ENCODE peak calls at places on chromosomes 3 and 15, in eight cellular contexts. D, I, K, A, G, P, F and S are unnamed samples.

GRCh38 chr3:53668872-53669271 is 174.5 kb downstream of the CACNA1D start:
- DNase-seq in K (no peak), D (no peak), F (no peak), I (no peak), P (no peak), A (no peak), G (peak), S (no peak)

GRCh38 chr15:74127954-74128784 is 2.2 kb upstream of the ISLR2 start:
- DNase-seq in K (no peak), A (peak), F (no peak), P (no peak), G (no peak), D (no peak), I (no peak), S (peak)

GRCh38 chr3:1019157-1019556 is 73.7 kb upstream of the CNTN6 start:
- DNase-seq in A (no peak), I (no peak), D (no peak), G (no peak), F (no peak), P (no peak), K (no peak), S (no peak)

GRCh38 chr3:50658416-50658815 is 16.3 kb upstream of the DOCK3 start:
- DNase-seq in K (no peak), F (no peak), G (no peak), I (no peak), A (no peak), D (peak), P (no peak), S (no peak)

GRCh38 chr15:78415284-78415683 is 22.7 kb upstream of the IREB2 start:
- DNase-seq in F (peak), A (no peak), G (no peak), I (no peak), P (no peak), K (no peak), D (no peak), S (no peak)

GRCh38 chr15:44441095-44441501 is 13.7 kb downstream of the CTDSPL2 start:
- DNase-seq in D (no peak), P (no peak), F (no peak), K (no peak), I (no peak), A (no peak), G (no peak), S (no peak)

GRCh38 chr15:49620174-49620573 is 444 bp downstream of the FAM227B start:
- DNase-seq in K (no peak), G (no peak), I (peak), A (no peak), D (no peak), F (no peak), P (no peak), S (no peak)

GRCh38 chr15:73564255-73564654 is 68.9 kb downstream of the NPTN start:
- DNase-seq in A (no peak), P (no peak), D (no peak), I (no peak), G (no peak), K (no peak), F (no peak), S (no peak)

GRCh38 chr15:90141646-90142045 is 39.4 kb upstream of the IDH2 start:
- DNase-seq in P (no peak), K (no peak), F (no peak), D (no peak), I (no peak), G (no peak), A (no peak), S (no peak)

GRCh38 chr15:100241572-100242479 is 99.9 kb downstream of the ADAMTS17 start:
- DNase-seq in F (no peak), G (no peak), P (peak), K (no peak), A (no peak), I (no peak), D (no peak), S (no peak)

GRCh38 chr15:99100245-99101173 is 4.4 kb upstream of the SYNM start:
- DNase-seq in K (peak), I (peak), D (peak), A (peak), F (peak), G (no peak), P (peak), S (peak)

GRCh38 chr3:170711786-170712185 is 125.9 kb upstream of the SLC7A14 start:
- DNase-seq in F (no peak), D (no peak), G (no peak), A (no peak), P (no peak), I (no peak), K (no peak), S (no peak)

GRCh38 chr15:25243800-25244097 is 195.1 kb downstream of the UBE3A start:
- DNase-seq in F (no peak), I (peak), P (no peak), G (no peak), K (no peak), D (peak), A (no peak), S (no peak)

GRCh38 chr3:146382386-146382785 is 87.0 kb downstream of the PLSCR2 start:
- DNase-seq in K (no peak), I (peak), P (peak), D (no peak), F (no peak), A (no peak), G (no peak), S (no peak)

GRCh38 chr3:188465311-188465710 is 311.4 kb downstream of the LPP start:
- DNase-seq in K (no peak), P (no peak), G (no peak), D (no peak), I (no peak), A (no peak), F (no peak), S (no peak)

GRCh38 chr3:16883726-16884083 is 1.1 kb upstream of the PLCL2 start:
- DNase-seq in A (no peak), P (no peak), D (no peak), G (no peak), K (no peak), F (no peak), I (no peak), S (no peak)

GRCh38 chr15:70151441-70151840 is 53.7 kb upstream of the TLE3 start:
- DNase-seq in K (no peak), A (no peak), F (no peak), D (no peak), P (no peak), I (no peak), G (no peak), S (no peak)

GRCh38 chr3:136802481-136802996 is 16.4 kb upstream of the SLC35G2 start:
- DNase-seq in P (no peak), F (no peak), K (no peak), D (no peak), G (no peak), I (no peak), A (no peak), S (no peak)

GRCh38 chr3:5754602-5755001 is 567.1 kb downstream of the EDEM1 start:
- DNase-seq in A (no peak), P (no peak), K (no peak), F (no peak), G (no peak), D (no peak), I (no peak), S (no peak)

GRCh38 chr15:78243491-78243941 is 9.2 kb upstream of the ACSBG1 start:
- DNase-seq in D (no peak), K (peak), P (no peak), F (peak), G (no peak), A (peak), I (peak), S (no peak)

GRCh38 chr15:78895411-78895810 is 22.7 kb downstream of the MORF4L1 start:
- DNase-seq in I (no peak), D (no peak), F (no peak), A (no peak), G (no peak), K (no peak), P (no peak), S (no peak)

GRCh38 chr15:69456208-69457166 is 3.9 kb downstream of the RPLP1 start:
- DNase-seq in A (no peak), G (no peak), I (no peak), F (no peak), K (no peak), D (no peak), P (no peak), S (no peak)

GRCh38 chr3:64859625-64860590 is 172.1 kb upstream of the ADAMTS9 start:
- DNase-seq in I (no peak), F (no peak), K (no peak), A (no peak), G (no peak), D (no peak), P (no peak), S (no peak)

GRCh38 chr3:145243875-145244274 is 917.1 kb downstream of the PLOD2 start:
- DNase-seq in G (no peak), P (no peak), A (no peak), K (no peak), I (no peak), D (no peak), F (no peak), S (no peak)

GRCh38 chr15:67855842-67856241 is 16.0 kb upstream of the RNU6-1 start:
- DNase-seq in G (no peak), P (no peak), K (no peak), F (no peak), I (no peak), D (no peak), A (no peak), S (no peak)

GRCh38 chr3:181757694-181758306 is 46.1 kb downstream of the SOX2 start:
- DNase-seq in I (no peak), A (no peak), K (no peak), G (no peak), F (no peak), D (no peak), P (no peak), S (no peak)

GRCh38 chr15:91045065-91045464 is 22.7 kb upstream of the VPS33B start:
- DNase-seq in P (no peak), A (no peak), D (no peak), F (no peak), K (no peak), G (no peak), I (no peak), S (no peak)

GRCh38 chr3:77186319-77186718 is 146.4 kb downstream of the ROBO2 start:
- DNase-seq in D (no peak), K (no peak), F (no peak), G (no peak), P (no peak), I (no peak), A (no peak), S (no peak)

GRCh38 chr15:79164043-79164442 is 73.5 kb upstream of the RASGRF1 start:
- DNase-seq in F (no peak), K (no peak), D (no peak), G (no peak), A (no peak), P (no peak), I (no peak), S (no peak)

GRCh38 chr3:39707314-39707909 is 102.0 kb upstream of the MYRIP start:
- DNase-seq in K (no peak), P (peak), A (peak), I (no peak), F (no peak), D (no peak), G (no peak), S (no peak)
- TF ChIP-seq EP300 in K (no peak), P (no peak), A (no peak), I (no peak), F (no peak), D (no peak), G (no peak), S (no peak)

DNA sequence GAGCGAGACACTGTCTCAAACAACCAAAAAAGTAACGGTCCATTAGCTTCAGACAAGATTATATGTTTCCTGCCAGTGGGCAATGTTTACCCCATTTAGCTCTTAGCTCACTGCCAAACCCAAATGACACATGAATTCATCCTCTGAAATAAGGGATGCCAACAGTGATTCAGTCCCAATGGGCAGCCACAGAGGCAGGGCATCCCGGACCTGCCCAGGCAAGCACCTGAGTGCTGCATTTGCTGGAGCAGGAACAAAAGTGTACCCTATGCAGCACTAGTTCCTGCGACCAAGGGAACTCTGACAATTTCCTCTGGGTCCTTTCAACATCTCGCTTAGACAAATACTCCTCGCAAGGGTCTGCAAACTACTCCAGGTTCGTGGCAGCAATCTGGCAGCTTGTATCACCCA is 8.0 kb downstream of the IP6K2 start:
- DNase-seq in F (no peak), A (no peak), P (no peak), D (no peak), I (no peak), K (no peak), G (no peak), S (peak)
- TF ChIP-seq POLR2AphosphoS5 in F (no peak), A (no peak), P (no peak), D (no peak), I (no peak), K (no peak), G (no peak), S (no peak)

GRCh38 chr3:186818956-186819355 is 12.7 kb upstream of the RFC4 start:
- DNase-seq in A (no peak), G (no peak), I (no peak), K (no peak), P (no peak), D (no peak), F (no peak), S (no peak)

GRCh38 chr3:186810597-186810996 is 4.3 kb upstream of the RFC4 start:
- DNase-seq in A (no peak), P (no peak), F (no peak), G (no peak), D (no peak), K (no peak), I (no peak), S (no peak)

DNA sequence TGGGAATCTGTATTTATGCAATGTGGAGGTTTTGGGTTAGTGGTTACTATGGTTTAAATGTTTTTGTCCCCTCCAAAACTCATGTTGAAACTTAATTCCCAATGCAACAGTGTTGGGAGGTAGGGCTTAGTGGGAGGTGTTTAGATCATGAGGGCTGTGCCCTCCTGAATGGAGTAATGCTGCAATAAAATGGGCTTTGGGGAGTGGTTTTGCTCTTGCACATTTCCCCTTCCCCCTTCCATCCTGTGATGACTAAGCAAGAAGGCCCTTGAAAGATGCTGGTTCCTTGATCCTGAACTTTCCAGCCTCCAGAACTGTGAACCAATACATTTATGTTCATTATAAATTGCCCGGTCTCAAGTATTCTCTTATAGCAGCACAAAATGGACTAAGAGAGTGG is 9.2 kb upstream of the RFC4 start:
- DNase-seq in D (no peak), F (no peak), K (no peak), P (no peak), I (no peak), A (no peak), G (no peak), S (no peak)
- TF ChIP-seq EP300 in D (no peak), F (no peak), K (no peak), P (no peak), I (no peak), A (no peak), G (no peak), S (no peak)

DNA sequence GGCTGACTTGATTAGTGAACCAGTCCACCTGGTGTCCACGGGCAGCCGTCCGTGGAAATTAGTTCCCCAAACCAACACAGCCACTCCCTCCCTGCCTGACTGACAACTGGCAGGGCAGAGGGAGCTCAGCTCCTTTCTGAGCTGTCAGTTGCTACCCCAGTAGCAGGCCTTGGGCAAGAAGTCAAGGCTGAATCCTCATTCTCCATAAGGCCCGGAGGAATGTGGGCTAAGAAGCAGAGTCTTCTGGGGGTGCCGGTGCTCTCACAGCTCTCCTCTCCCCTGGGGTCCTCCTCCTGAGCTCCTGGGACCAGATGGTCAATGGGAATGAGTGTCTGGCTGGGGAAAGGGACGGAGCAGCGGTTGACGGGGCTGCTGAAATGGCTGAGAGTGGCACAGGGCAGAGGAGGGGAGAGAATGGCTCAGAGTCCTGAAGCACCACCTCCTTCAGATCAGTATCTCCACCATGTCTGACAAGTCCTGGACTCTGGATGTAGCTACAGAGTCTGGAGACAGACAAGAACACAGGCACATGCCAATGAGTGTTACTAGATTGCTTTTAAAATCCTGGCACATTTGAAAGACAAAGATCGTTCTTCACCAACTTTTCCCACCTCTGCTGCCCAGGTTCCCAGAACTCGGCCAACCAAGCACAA is 16.9 kb downstream of the AMOTL2 start:
- DNase-seq in A (no peak), F (peak), K (no peak), P (no peak), D (no peak), I (no peak), G (no peak), S (no peak)
- TF ChIP-seq POLR2AphosphoS5 in A (no peak), F (no peak), K (no peak), P (no peak), D (no peak), I (no peak), G (no peak), S (no peak)

DNA sequence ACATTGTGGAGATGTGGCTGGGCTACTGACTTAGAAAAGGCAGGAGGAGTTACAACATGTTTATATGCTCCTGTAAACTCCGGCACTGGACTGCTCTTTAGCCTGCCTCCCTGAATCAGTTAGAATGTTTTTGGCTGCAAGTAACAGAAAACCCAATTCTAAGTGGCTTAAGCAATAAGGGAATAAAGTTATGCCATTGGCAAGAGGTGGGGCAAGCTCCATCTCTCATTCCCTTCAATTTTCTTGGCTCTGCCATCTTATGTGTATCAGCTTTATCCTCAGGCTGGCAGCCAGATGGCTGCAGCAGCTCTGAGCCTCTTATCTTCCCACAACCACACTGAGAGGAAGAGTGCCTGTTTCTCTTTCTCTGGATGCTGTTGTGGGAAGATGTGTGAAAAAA is 22.4 kb upstream of the MEIS2 start:
- DNase-seq in G (no peak), A (peak), D (no peak), P (no peak), I (no peak), F (peak), K (no peak), S (no peak)
- TF ChIP-seq EP300 in G (no peak), A (peak), D (no peak), P (no peak), I (no peak), F (peak), K (no peak), S (no peak)

GRCh38 chr15:29651476-29652072 is 170.7 kb downstream of the TJP1 start:
- DNase-seq in D (no peak), K (no peak), G (no peak), P (no peak), I (no peak), F (no peak), A (no peak), S (no peak)

GRCh38 chr15:29656636-29657475 is 165.4 kb downstream of the TJP1 start:
- DNase-seq in D (peak), F (no peak), A (no peak), P (no peak), K (no peak), G (no peak), I (no peak), S (peak)

GRCh38 chr15:29652595-29652994 is 169.7 kb downstream of the TJP1 start:
- DNase-seq in F (no peak), I (no peak), P (no peak), K (no peak), G (no peak), A (no peak), D (no peak), S (no peak)
- TF ChIP-seq POLR2AphosphoS5 in F (no peak), I (no peak), P (no peak), K (no peak), G (no peak), A (no peak), D (no peak), S (no peak)

GRCh38 chr15:64596701-64597468 is 136.5 kb downstream of the ZNF609 start:
- DNase-seq in I (no peak), D (no peak), A (no peak), K (no peak), P (no peak), G (no peak), F (no peak), S (peak)
- TF ChIP-seq EP300 in I (no peak), D (no peak), A (no peak), K (no peak), P (no peak), G (no peak), F (no peak), S (no peak)

DNA sequence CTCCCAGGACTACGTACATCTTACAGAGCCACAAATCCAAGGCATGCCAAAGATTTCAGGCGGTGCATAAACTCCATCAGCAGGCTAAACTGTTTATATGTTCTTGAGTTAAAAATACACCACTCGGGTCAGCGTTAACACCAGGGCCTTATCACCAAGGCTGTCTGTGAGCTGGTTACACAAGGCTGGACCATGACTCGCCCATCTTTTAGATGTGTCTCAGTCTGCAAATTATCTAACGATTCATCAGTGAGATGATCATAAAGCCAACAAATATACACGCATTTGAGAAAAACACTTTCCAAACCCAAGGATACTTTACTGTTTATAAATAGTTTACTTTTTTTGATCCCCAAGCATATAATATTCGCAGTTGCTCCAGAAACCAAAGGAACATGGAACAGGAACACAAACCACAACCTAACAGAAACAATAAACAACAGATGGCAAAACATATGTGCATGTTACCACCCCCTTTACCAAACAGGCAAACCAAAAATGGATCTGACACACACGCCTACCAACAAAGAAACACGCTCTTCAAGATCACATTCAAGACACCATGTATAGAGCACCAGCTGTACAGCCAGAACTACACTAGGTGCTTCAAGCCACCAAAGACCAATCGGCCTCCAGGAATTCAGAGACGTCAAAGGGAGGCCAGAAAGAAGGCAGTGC is 15.4 kb downstream of the LRIG1 start:
- DNase-seq in K (no peak), G (no peak), I (no peak), D (no peak), A (no peak), P (no peak), F (peak), S (no peak)
- TF ChIP-seq POLR2AphosphoS5 in K (peak), G (peak), I (peak), D (no peak), A (no peak), P (no peak), F (peak), S (no peak)